ENCODE peak calls at places on chromosome 1, in nine cellular contexts. E is cardiac muscle cell; W is brain microvascular endothelial cell; K is CD8-positive, alpha-beta T cell; V is AG04449; G is Peyer's patch; T is fibroblast of pulmonary artery; F is heart left ventricle; U is fibroblast of lung. Q is an unnamed sample.

GRCh38 chr1:199283814-199284213 is 645.0 kb downstream of the PTPRC start:
- DNase-seq in E (no peak), W (no peak), K (no peak), V (no peak), G (no peak), T (no peak), F (no peak), U (peak), Q (no peak)

GRCh38 chr1:53641481-53642214 is 97.3 kb downstream of the GLIS1 start:
- DNase-seq in E (no peak), W (no peak), K (no peak), V (no peak), G (peak), T (no peak), F (no peak), U (no peak), Q (no peak)

GRCh38 chr1:198775606-198776005 is 136.8 kb downstream of the PTPRC start:
- DNase-seq in E (no peak), W (peak), K (no peak), V (no peak), G (no peak), T (peak), F (no peak), U (peak), Q (no peak)

GRCh38 chr1:50705699-50706098 is 254.4 kb downstream of the FAF1 start:
- DNase-seq in E (no peak), W (no peak), K (no peak), V (no peak), G (no peak), T (no peak), F (no peak), U (no peak), Q (no peak)

GRCh38 chr1:216794541-216795055 is 71.4 kb upstream of the ESRRG start:
- DNase-seq in E (no peak), W (no peak), K (no peak), V (no peak), G (no peak), T (no peak), F (no peak), U (no peak), Q (no peak)

GRCh38 chr1:89525169-89525855 is 683 bp downstream of the LRRC8B start:
- DNase-seq in E (peak), W (no peak), K (peak), V (no peak), G (peak), T (no peak), F (peak), U (peak), Q (no peak)

GRCh38 chr1:200029035-200029623 is 1.6 kb downstream of the NR5A2 start:
- DNase-seq in E (peak), W (no peak), K (no peak), V (no peak), G (peak), T (no peak), F (no peak), U (peak), Q (no peak)

GRCh38 chr1:214492405-214493075 is 58.9 kb downstream of the PTPN14 start:
- DNase-seq in E (no peak), W (no peak), K (no peak), V (no peak), G (no peak), T (peak), F (no peak), U (peak), Q (no peak)

GRCh38 chr1:224092601-224093000 is 21.3 kb upstream of the FBXO28 start:
- DNase-seq in E (no peak), W (no peak), K (no peak), V (no peak), G (no peak), T (no peak), F (no peak), U (no peak), Q (no peak)

GRCh38 chr1:22317231-22317919 is 134.3 kb upstream of the ZBTB40 start:
- DNase-seq in E (peak), W (no peak), K (no peak), V (no peak), G (peak), T (peak), F (no peak), U (no peak), Q (no peak)

GRCh38 chr1:22749919-22750670 is 39.5 kb downstream of the EPHB2 start:
- DNase-seq in E (peak), W (peak), K (no peak), V (peak), G (peak), T (peak), F (no peak), U (peak), Q (peak)

GRCh38 chr1:150017206-150017750 is 6.8 kb upstream of the OTUD7B start:
- DNase-seq in E (no peak), W (no peak), K (no peak), V (no peak), G (peak), T (no peak), F (no peak), U (no peak), Q (no peak)

GRCh38 chr1:160437432-160438319 is 37.3 kb downstream of the VANGL2 start:
- DNase-seq in E (no peak), W (no peak), K (no peak), V (no peak), G (no peak), T (no peak), F (no peak), U (no peak), Q (no peak)

GRCh38 chr1:107276247-107276646 is 135.4 kb downstream of the NTNG1 start:
- DNase-seq in E (no peak), W (no peak), K (no peak), V (no peak), G (no peak), T (no peak), F (no peak), U (no peak), Q (no peak)

GRCh38 chr1:86409416-86410021 is 13.4 kb upstream of the ODF2L start:
- DNase-seq in E (no peak), W (no peak), K (no peak), V (no peak), G (peak), T (no peak), F (no peak), U (peak), Q (no peak)

GRCh38 chr1:62682531-62682930 is 5.7 kb downstream of the DOCK7 start:
- DNase-seq in E (no peak), W (no peak), K (no peak), V (no peak), G (no peak), T (peak), F (no peak), U (peak), Q (no peak)

GRCh38 chr1:239053269-239053668 is 333.1 kb upstream of the CHRM3 start:
- DNase-seq in E (no peak), W (no peak), K (no peak), V (no peak), G (no peak), T (no peak), F (no peak), U (peak), Q (no peak)

GRCh38 chr1:164265232-164265631 is 293.8 kb upstream of the PBX1 start:
- DNase-seq in E (no peak), W (no peak), K (no peak), V (no peak), G (peak), T (no peak), F (no peak), U (no peak), Q (no peak)

GRCh38 chr1:22530701-22531100 is 32.6 kb upstream of the EPHA8 start:
- DNase-seq in E (no peak), W (no peak), K (no peak), V (no peak), G (no peak), T (no peak), F (no peak), U (no peak), Q (no peak)

GRCh38 chr1:30330644-30331043 is 392.7 kb downstream of the MATN1 start:
- DNase-seq in E (no peak), W (no peak), K (no peak), V (no peak), G (no peak), T (no peak), F (no peak), U (no peak), Q (no peak)

GRCh38 chr1:151007853-151008243 is 401 bp upstream of the PRUNE1 start:
- DNase-seq in E (no peak), W (no peak), K (no peak), V (no peak), G (no peak), T (no peak), F (no peak), U (no peak), Q (no peak)

GRCh38 chr1:15760520-15761211 is 2.1 kb downstream of the FBLIM1 start:
- DNase-seq in E (no peak), W (peak), K (no peak), V (no peak), G (no peak), T (peak), F (peak), U (peak), Q (peak)

GRCh38 chr1:219227731-219228419 is 54.2 kb downstream of the LYPLAL1 start:
- DNase-seq in E (no peak), W (no peak), K (no peak), V (no peak), G (no peak), T (peak), F (no peak), U (no peak), Q (no peak)

GRCh38 chr1:182149411-182149965 is 88.0 kb upstream of the ZNF648 start:
- DNase-seq in E (no peak), W (peak), K (no peak), V (no peak), G (peak), T (peak), F (peak), U (peak), Q (peak)

GRCh38 chr1:235133086-235133485 is 4.4 kb upstream of the TOMM20 start:
- DNase-seq in E (no peak), W (no peak), K (no peak), V (no peak), G (no peak), T (no peak), F (no peak), U (no peak), Q (no peak)

GRCh38 chr1:203626910-203627246 is 246 bp downstream of the ATP2B4 start:
- DNase-seq in E (no peak), W (no peak), K (no peak), V (no peak), G (no peak), T (no peak), F (no peak), U (no peak), Q (no peak)

GRCh38 chr1:72986591-72987290 is 704.4 kb upstream of the NEGR1 start:
- DNase-seq in E (no peak), W (no peak), K (no peak), V (no peak), G (no peak), T (no peak), F (no peak), U (no peak), Q (no peak)

GRCh38 chr1:6223617-6224016 is 12.1 kb downstream of the ICMT start:
- DNase-seq in E (no peak), W (no peak), K (no peak), V (no peak), G (no peak), T (no peak), F (no peak), U (no peak), Q (no peak)

GRCh38 chr1:214326406-214326805 is 45.4 kb downstream of the SMYD2 start:
- DNase-seq in E (peak), W (no peak), K (no peak), V (no peak), G (no peak), T (no peak), F (no peak), U (no peak), Q (no peak)

GRCh38 chr1:96214982-96215381 is 506.6 kb upstream of the PTBP2 start:
- DNase-seq in E (no peak), W (no peak), K (no peak), V (no peak), G (no peak), T (peak), F (no peak), U (no peak), Q (no peak)

GRCh38 chr1:157994081-157994581 is 686 bp downstream of the KIRREL1 start:
- DNase-seq in E (peak), W (no peak), K (no peak), V (no peak), G (no peak), T (no peak), F (no peak), U (no peak), Q (no peak)
- H3K4me3 ChIP-seq in E (peak), W (peak), K (no peak), V (peak), G (peak), T (peak), F (peak), U (peak), Q (peak)

GRCh38 chr1:192609110-192610079 is 26.6 kb upstream of the RGS13 start:
- DNase-seq in E (no peak), W (no peak), K (peak), V (no peak), G (peak), T (no peak), F (peak), U (no peak), Q (no peak)
- TF ChIP-seq CTCF in E (no peak), W (no peak), K (no peak), V (no peak), G (no peak), T (no peak), F (no peak), U (no peak), Q (no peak)

GRCh38 chr1:116356673-116357072 is 16.4 kb upstream of the ATP1A1 start:
- DNase-seq in E (no peak), W (peak), K (no peak), V (no peak), G (no peak), T (peak), F (no peak), U (peak), Q (no peak)
- H3K4me3 ChIP-seq in E (no peak), W (no peak), K (no peak), V (no peak), G (no peak), T (no peak), F (no peak), U (no peak), Q (no peak)

GRCh38 chr1:187999973-188000372 is 1171.2 kb downstream of the PLA2G4A start:
- DNase-seq in E (peak), W (no peak), K (no peak), V (no peak), G (no peak), T (peak), F (no peak), U (no peak), Q (no peak)
- TF ChIP-seq CTCF in E (peak), W (peak), K (no peak), V (no peak), G (no peak), T (peak), F (no peak), U (no peak), Q (no peak)

GRCh38 chr1:91189096-91189495 is 167.3 kb upstream of the ZNF644 start:
- DNase-seq in E (no peak), W (no peak), K (no peak), V (no peak), G (no peak), T (no peak), F (no peak), U (no peak), Q (no peak)
- H3K4me3 ChIP-seq in E (no peak), W (no peak), K (no peak), V (no peak), G (no peak), T (no peak), F (no peak), U (no peak), Q (no peak)

DNA sequence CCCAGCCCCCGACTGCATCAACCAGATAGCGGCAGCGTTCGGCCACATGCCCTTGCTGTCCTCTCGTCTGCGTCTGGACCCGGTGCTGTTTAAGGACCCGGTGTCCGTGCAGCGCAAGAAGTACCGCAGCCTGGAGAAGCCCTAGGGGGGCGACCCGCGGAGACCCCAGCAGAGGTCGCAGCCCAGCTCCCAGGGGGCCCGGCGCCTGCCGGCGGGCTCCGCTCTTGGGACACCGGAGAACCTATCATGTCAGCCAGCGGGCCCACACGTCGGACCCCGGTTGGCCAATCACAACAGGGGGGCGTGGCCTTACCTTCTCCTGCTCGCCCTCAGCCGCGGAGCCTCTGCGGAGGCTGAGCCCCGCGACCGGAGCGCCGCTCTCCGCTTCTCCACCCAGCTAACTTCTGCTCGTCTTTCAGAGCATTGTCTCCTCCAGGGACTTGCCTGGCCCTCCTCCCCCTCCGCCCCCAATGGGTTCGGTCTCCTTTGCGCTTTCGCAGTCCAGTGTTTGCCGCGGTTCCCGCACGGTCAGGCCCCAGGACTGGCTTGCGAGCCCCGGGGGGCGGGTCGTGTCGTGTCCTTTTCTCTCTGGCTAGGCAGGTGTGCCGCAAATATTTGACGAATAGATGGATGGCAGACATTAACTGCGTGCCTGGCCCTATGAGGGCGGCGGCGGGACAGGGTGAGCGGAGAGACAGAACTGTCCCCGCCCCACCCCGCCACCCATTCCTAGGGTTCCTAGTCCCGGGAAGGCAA is 10.5 kb downstream of the SLC30A2 start:
- DNase-seq in E (peak), W (peak), K (peak), V (no peak), G (peak), T (peak), F (peak), U (peak), Q (no peak)
- TF ChIP-seq CTCF in E (no peak), W (no peak), K (no peak), V (no peak), G (no peak), T (no peak), F (no peak), U (no peak), Q (no peak)

GRCh38 chr1:61123321-61123720 is 41.0 kb downstream of the NFIA start:
- DNase-seq in E (no peak), W (no peak), K (no peak), V (no peak), G (no peak), T (no peak), F (no peak), U (no peak), Q (no peak)

GRCh38 chr1:61120307-61120840 is 38.0 kb downstream of the NFIA start:
- DNase-seq in E (no peak), W (no peak), K (no peak), V (no peak), G (no peak), T (no peak), F (no peak), U (no peak), Q (no peak)

GRCh38 chr1:61120998-61121397 is 38.6 kb downstream of the NFIA start:
- DNase-seq in E (no peak), W (no peak), K (no peak), V (no peak), G (no peak), T (peak), F (no peak), U (no peak), Q (no peak)

GRCh38 chr1:61122389-61122788 is 40.0 kb downstream of the NFIA start:
- DNase-seq in E (no peak), W (no peak), K (no peak), V (no peak), G (no peak), T (no peak), F (no peak), U (no peak), Q (no peak)

DNA sequence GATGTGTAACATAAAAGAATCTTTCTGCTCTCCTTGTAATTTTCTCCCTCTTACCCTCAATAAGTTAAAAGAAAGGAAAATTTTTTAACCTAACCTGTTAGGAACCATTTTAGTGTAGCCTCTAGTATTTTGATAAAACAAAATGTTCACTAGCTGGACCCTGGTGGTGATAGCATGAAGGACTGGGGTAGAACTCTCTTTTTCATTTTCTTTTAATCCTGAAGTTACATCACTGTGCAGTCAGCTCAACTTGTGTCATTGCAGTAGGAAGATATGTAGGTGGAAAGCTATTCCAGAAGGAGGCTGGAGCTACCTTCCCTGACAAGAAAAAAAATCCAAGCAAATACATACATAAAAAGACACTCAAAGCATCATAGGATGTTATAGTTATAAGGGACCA is 39.3 kb downstream of the NFIA start:
- DNase-seq in E (no peak), W (no peak), K (no peak), V (no peak), G (no peak), T (peak), F (no peak), U (no peak), Q (no peak)
- H3K4me3 ChIP-seq in E (no peak), W (no peak), K (no peak), V (no peak), G (no peak), T (no peak), F (no peak), U (no peak), Q (no peak)

DNA sequence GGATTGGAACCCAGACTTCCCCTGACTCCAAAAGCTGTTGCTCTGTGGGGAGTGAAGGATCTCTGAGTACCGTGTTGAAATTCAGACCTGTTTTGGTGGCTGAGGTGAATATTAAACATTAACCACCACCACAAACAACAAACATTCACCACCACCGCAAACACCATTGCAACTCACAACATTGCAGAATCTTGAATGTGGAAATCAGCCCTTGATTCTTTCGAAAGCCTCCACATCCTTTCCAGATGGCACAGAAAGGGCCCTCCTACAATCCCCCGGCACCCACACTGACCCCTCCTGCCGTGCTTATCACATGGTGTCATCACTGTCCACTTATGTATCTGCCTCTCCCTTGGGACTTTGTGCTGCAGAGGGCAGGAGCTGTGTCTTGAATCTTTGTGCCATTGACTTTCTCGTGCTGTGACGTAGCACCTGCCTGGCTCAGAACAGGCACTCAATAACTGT is 1.4 kb downstream of the CDA start:
- DNase-seq in E (no peak), W (no peak), K (no peak), V (no peak), G (peak), T (no peak), F (no peak), U (no peak), Q (no peak)
- TF ChIP-seq CTCF in E (no peak), W (no peak), K (no peak), V (no peak), G (no peak), T (no peak), F (no peak), U (no peak), Q (no peak)

Q was measured in BJ.